ENCODE peak calls at places on chromosome 1, in six cellular contexts. B is GM23248, N is OCI-LY7, Q is PC-3, C is neural progenitor cell, A is HCT116. L is an unnamed sample.

GRCh38 chr1:34590211-34590623 is 164.6 kb upstream of the GJB5 start:
- DNase-seq in B (peak; percentile 16), N (no peak), Q (peak; percentile 85), C (peak; percentile 33), A (peak; percentile 19), L (peak; percentile 87)

GRCh38 chr1:15424146-15424667 is 14.0 kb upstream of the CTRC start:
- DNase-seq in B (no peak), N (no peak), Q (no peak), C (no peak), A (no peak), L (peak; percentile 73)

GRCh38 chr1:55140546-55140983 is 74.6 kb downstream of the USP24 start:
- DNase-seq in B (peak; percentile 96), N (peak; percentile 76), Q (peak; percentile 92), C (peak; percentile 91), A (peak; percentile 54), L (peak; percentile 92)

GRCh38 chr1:41752514-41753170 is 166.1 kb downstream of the HIVEP3 start:
- DNase-seq in B (no peak), N (no peak), Q (peak; percentile 7), C (no peak), A (no peak), L (no peak)

GRCh38 chr1:17494114-17494729 is 45.3 kb upstream of the ARHGEF10L start:
- DNase-seq in B (peak; percentile 84), N (peak; percentile 70), Q (peak; percentile 85), C (peak; percentile 70), A (peak; percentile 86), L (peak; percentile 73)

GRCh38 chr1:42279055-42279454 is 56.0 kb downstream of the FOXJ3 start:
- DNase-seq in B (no peak), N (no peak), Q (no peak), C (no peak), A (no peak), L (no peak)

GRCh38 chr1:201766117-201766863 is 62.7 kb upstream of the IPO9 start:
- DNase-seq in B (peak; percentile 98), N (no peak), Q (peak; percentile 58), C (no peak), A (no peak), L (no peak)

GRCh38 chr1:45508295-45509151 is 8.4 kb downstream of the MMACHC start:
- DNase-seq in B (peak; percentile 44), N (peak; percentile 39), Q (no peak), C (no peak), A (no peak), L (no peak)

GRCh38 chr1:178055093-178055492 is 38.8 kb upstream of the RASAL2 start:
- DNase-seq in B (no peak), N (peak; percentile 4), Q (peak; percentile 56), C (peak; percentile 57), A (no peak), L (no peak)

GRCh38 chr1:206699626-206700025 is 14.9 kb downstream of the MAPKAPK2 start:
- DNase-seq in B (no peak), N (no peak), Q (no peak), C (no peak), A (no peak), L (no peak)

GRCh38 chr1:20551945-20552727 is at the start of gene FAM43B:
- DNase-seq in B (peak; percentile 61), N (no peak), Q (no peak), C (peak; percentile 86), A (no peak), L (peak; percentile 80)

DNA sequence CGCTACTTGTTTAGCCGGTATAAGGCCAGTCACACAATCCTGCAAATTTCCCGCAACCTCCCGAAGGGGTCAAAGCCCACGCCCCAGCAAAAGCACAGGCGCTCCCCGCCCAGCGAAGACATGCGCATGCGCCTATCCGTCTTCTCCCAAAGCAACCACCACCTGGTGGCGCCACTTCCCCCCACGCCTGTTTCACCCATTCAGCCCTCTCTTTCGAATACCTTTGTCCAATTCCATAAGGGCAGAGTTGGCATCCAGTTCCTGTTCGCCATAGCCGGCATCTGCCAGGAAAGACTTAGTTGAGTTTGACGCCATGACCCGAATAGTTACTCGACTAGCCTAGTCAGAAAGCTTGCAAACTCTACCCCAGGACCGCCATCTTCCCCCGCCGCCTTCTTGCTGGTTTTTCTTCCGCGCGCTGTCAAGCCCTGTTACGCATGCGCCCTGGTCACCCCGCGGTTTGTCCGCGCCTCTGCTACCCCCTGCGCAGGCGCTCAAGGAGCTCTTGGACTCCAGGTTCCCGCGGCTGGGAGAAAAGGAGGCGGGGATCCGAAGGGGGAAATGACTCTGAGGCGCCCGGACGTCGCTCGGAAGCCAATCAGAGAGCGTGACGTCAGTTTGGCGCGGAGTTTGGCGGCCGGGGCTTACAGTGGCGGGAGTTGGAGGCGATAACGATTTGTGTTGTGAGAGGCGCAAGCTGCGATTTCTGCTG is at the start of the genes DTL and INTS7:
- DNase-seq in B (peak; percentile 100), N (peak; percentile 100), Q (peak; percentile 100), C (peak; percentile 100), A (peak; percentile 98), L (peak; percentile 100)
- H3K9me3 ChIP-seq in B (no peaks in the 10 kb centered on the region), N (peaks cover 4% of the 10 kb centered on the region), Q (no peaks in the 10 kb centered on the region), C (no peaks in the 10 kb centered on the region), A (no peaks in the 10 kb centered on the region), L (no peaks in the 10 kb centered on the region)

DNA sequence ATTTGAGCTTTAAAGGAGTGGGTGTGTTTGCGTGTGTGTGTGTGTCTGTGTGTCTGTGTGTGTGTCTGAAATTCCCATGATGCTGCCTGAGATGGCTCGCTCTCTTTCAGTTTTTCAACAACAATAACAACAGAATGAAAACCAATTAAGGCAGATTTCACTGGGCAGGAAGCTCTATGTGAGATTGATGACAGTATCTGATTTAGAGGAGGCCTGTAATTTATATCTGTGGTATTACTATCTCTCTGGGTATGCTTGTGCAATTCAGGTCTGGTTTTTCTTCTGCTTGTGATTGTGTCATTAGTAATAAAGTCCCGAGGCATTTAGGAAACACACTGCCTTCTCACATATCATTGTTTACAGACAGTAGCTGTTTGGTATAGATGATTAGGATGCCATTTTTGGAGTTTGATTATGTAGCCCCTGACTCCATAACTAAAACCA is 85.9 kb upstream of the ZNF326 start:
- DNase-seq in B (peak; percentile 64), N (no peak), Q (peak; percentile 63), C (no peak), A (no peak), L (no peak)
- H3K4me1 ChIP-seq in B (peaks cover 78% of the 10 kb centered on the region), N (peaks cover 43% of the 10 kb centered on the region), Q (peaks cover 52% of the 10 kb centered on the region), C (peaks cover 47% of the 10 kb centered on the region), A (peaks cover 54% of the 10 kb centered on the region), L (peaks cover 23% of the 10 kb centered on the region)

GRCh38 chr1:1428174-1428573 is 7.1 kb upstream of the ANKRD65 start:
- DNase-seq in B (no peak), N (no peak), Q (no peak), C (no peak), A (no peak), L (no peak)
- TF ChIP-seq EZH2phosphoT487 in B (no peak), N (no peak), Q (no peak), C (no peak), A (no peak), L (no peak)

GRCh38 chr1:2939041-2939552 is 82.2 kb upstream of the ACTRT2 start:
- DNase-seq in B (no peak), N (no peak), Q (no peak), C (no peak), A (no peak), L (no peak)
- H3K9me3 ChIP-seq in B (no peaks in the 10 kb centered on the region), N (no peaks in the 10 kb centered on the region), Q (no peaks in the 10 kb centered on the region), C (no peaks in the 10 kb centered on the region), A (peaks cover 7% of the 10 kb centered on the region), L (no peaks in the 10 kb centered on the region)

DNA sequence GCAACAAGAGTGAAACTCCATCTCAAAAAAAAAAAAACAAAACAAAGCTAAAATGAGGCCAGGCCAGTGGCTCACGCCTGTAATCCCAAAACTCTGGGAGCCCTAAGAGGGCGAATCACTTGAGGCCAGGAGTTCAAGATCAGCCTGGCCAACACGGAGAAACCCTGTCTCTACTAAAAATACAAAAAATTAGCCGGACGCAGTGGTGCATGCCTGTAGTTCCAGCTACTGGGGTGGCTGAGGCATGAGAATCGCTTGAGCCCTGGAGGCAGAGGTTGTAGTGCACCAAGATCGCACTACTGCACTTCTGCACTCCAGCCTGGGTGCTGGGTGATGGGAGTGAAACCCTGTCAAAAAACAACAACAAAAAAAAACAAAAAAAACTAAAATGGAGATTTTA is 191.2 kb upstream of the SGIP1 start:
- DNase-seq in B (no peak), N (peak; percentile 70), Q (no peak), C (no peak), A (no peak), L (no peak)
- H3K4me1 ChIP-seq in B (peaks cover 76% of the 10 kb centered on the region), N (peaks cover 75% of the 10 kb centered on the region), Q (peaks cover 26% of the 10 kb centered on the region), C (no peaks in the 10 kb centered on the region), A (peaks cover 98% of the 10 kb centered on the region), L (no peaks in the 10 kb centered on the region)

GRCh38 chr1:63329621-63330330 is 7.4 kb downstream of the FOXD3 start:
- DNase-seq in B (no peak), N (no peak), Q (no peak), C (no peak), A (no peak), L (no peak)
- TF ChIP-seq EZH2phosphoT487 in B (no peak), N (no peak), Q (no peak), C (peak; percentile 84), A (no peak), L (peak; percentile 13)

DNA sequence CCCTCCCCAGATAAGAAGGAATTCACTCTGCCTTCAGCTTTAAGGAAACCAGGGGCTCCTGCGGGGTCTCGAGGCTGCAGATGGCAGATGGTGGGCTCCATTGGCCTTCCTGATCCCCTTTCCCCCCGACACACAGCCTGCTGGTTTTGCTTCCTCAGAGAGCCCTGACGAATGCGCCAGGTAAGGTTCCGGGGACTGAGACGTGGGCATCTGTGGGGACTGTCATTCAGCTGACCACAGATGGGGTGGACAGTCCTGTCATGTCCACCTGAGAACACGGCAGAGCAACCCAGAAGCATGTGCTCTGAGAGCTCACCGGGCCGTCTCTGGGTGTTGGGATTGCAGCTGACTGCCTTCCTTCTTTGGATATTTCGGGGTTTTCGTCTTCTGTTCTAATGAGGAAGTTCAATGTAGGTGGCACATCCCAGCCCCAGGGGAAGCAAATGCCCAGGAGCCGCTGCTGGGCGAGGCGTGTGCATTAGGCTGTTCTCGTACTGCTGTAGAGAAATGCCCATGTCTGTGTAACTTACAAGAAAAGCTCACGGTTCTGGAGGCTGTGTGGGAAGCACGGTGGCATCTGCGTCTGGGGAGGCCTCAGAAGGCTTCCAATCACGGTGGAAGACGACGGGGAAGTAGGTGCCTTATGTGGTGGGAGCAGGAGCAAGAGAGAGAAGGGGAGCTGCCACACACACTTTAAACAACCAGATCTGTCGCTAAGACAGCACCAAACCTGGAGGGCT is 22.6 kb upstream of the TTC34 start:
- DNase-seq in B (no peak), N (no peak), Q (no peak), C (no peak), A (no peak), L (no peak)
- H3K9me3 ChIP-seq in B (no peaks in the 10 kb centered on the region), N (no peaks in the 10 kb centered on the region), Q (peaks cover 22% of the 10 kb centered on the region), C (no peaks in the 10 kb centered on the region), A (no peaks in the 10 kb centered on the region), L (no peaks in the 10 kb centered on the region)

L was measured in hepatocyte.